ENCODE peak calls at places on chromosomes 3 and 15, in ten cellular contexts. Z, B, W, U, L, H, G, I, Q and S are unnamed samples.

GRCh38 chr15:65519781-65520299 is 2.4 kb upstream of the DPP8 start:
- DNase-seq in Z (no peak), B (no peak), W (no peak), U (no peak), L (no peak), H (no peak), G (no peak), I (no peak), Q (no peak), S (no peak)

GRCh38 chr15:50767332-50767861 is 1.9 kb upstream of the SPPL2A start:
- DNase-seq in Z (no peak), B (no peak), W (no peak), U (no peak), L (no peak), H (no peak), G (no peak), I (no peak), Q (peak; percentile 39), S (no peak)

GRCh38 chr15:35545316-35545824 is 595 bp downstream of the DPH6 start:
- DNase-seq in Z (peak; percentile 21), B (peak; percentile 67), W (no peak), U (peak; percentile 57), L (no peak), H (no peak), G (no peak), I (peak; percentile 63), Q (peak; percentile 45), S (no peak)

GRCh38 chr3:187210555-187211327 is 13.5 kb downstream of the RTP1 start:
- DNase-seq in Z (no peak), B (no peak), W (no peak), U (no peak), L (no peak), H (no peak), G (peak; percentile 78), I (no peak), Q (no peak), S (no peak)

GRCh38 chr3:197027896-197028710 is 1.5 kb downstream of the MELTF start:
- DNase-seq in Z (no peak), B (no peak), W (no peak), U (no peak), L (no peak), H (no peak), G (no peak), I (no peak), Q (no peak), S (no peak)

GRCh38 chr3:123283657-123284398 is 82.1 kb downstream of the SEC22A start:
- DNase-seq in Z (no peak), B (no peak), W (no peak), U (no peak), L (no peak), H (no peak), G (no peak), I (no peak), Q (no peak), S (peak; percentile 68)

GRCh38 chr3:179898024-179898423 is 138.7 kb downstream of the PEX5L start:
- DNase-seq in Z (no peak), B (peak; percentile 82), W (peak; percentile 71), U (no peak), L (no peak), H (no peak), G (no peak), I (peak; percentile 73), Q (peak; percentile 20), S (no peak)

GRCh38 chr3:29370451-29371420 is 89.9 kb downstream of the RBMS3 start:
- DNase-seq in Z (no peak), B (peak; percentile 14), W (no peak), U (no peak), L (no peak), H (no peak), G (no peak), I (no peak), Q (no peak), S (no peak)

GRCh38 chr15:63176302-63176701 is 13.1 kb upstream of the RAB8B start:
- DNase-seq in Z (no peak), B (peak; percentile 92), W (no peak), U (no peak), L (no peak), H (no peak), G (no peak), I (peak; percentile 35), Q (no peak), S (no peak)

GRCh38 chr3:98433764-98434163 is 29.2 kb upstream of the OR5K1 start:
- DNase-seq in Z (no peak), B (no peak), W (no peak), U (no peak), L (no peak), H (no peak), G (no peak), I (no peak), Q (no peak), S (peak; percentile 87)

GRCh38 chr3:94171954-94172353 is 109.1 kb downstream of the NSUN3 start:
- DNase-seq in Z (no peak), B (no peak), W (no peak), U (no peak), L (no peak), H (no peak), G (no peak), I (no peak), Q (no peak), S (no peak)

GRCh38 chr3:19866751-19867347 is 67.2 kb downstream of the EFHB start:
- DNase-seq in Z (peak; percentile 41), B (peak; percentile 55), W (peak; percentile 30), U (peak; percentile 22), L (peak; percentile 37), H (peak; percentile 14), G (peak; percentile 14), I (peak; percentile 38), Q (peak; percentile 58), S (no peak)

GRCh38 chr3:4885322-4885721 is 93.9 kb upstream of the BHLHE40 start:
- DNase-seq in Z (no peak), B (no peak), W (no peak), U (no peak), L (no peak), H (no peak), G (no peak), I (no peak), Q (no peak), S (no peak)

GRCh38 chr3:67294341-67294740 is 296.2 kb downstream of the KBTBD8 start:
- DNase-seq in Z (no peak), B (no peak), W (peak; percentile 3), U (no peak), L (no peak), H (no peak), G (no peak), I (no peak), Q (no peak), S (no peak)

GRCh38 chr3:194971009-194971408 is 285.3 kb downstream of the FAM43A start:
- DNase-seq in Z (no peak), B (no peak), W (no peak), U (no peak), L (no peak), H (no peak), G (no peak), I (no peak), Q (no peak), S (peak; percentile 57)